ENCODE peak calls at places on chromosomes 13 and 19, in seven cellular contexts. T is aorta, J is fibroblast of the aortic adventitia, Q is A673, R is neural progenitor cell, H is cardiac fibroblast, A is PC-9. D is an unnamed sample.

GRCh38 chr13:113082198-113083021 is 23.2 kb upstream of the F7 start:
- DNase-seq in R (no peak), T (peak), Q (no peak), H (no peak), A (no peak), J (no peak), D (no peak)

GRCh38 chr13:19179916-19180315 is 1.7 kb downstream of the TUBA3C start:
- DNase-seq in T (no peak), A (no peak), J (no peak), H (no peak), Q (no peak), R (no peak), D (no peak)

GRCh38 chr13:21933001-21933400 is 262.1 kb downstream of the FGF9 start:
- DNase-seq in A (no peak), Q (no peak), J (no peak), R (no peak), H (no peak), T (no peak), D (peak)

GRCh38 chr19:6242677-6243076 is 37.1 kb downstream of the MLLT1 start:
- DNase-seq in T (no peak), Q (no peak), R (no peak), J (no peak), H (no peak), A (no peak), D (no peak)

GRCh38 chr19:55626350-55626749 is 2.0 kb upstream of the ZNF784 start:
- DNase-seq in R (no peak), H (no peak), Q (no peak), A (no peak), T (no peak), J (no peak), D (no peak)

GRCh38 chr13:75693227-75693626 is 57.1 kb downstream of the LMO7 start:
- DNase-seq in R (no peak), H (no peak), J (no peak), Q (no peak), A (no peak), T (no peak), D (no peak)

GRCh38 chr19:42284641-42285341 is 15.7 kb downstream of the CIC start:
- DNase-seq in A (no peak), Q (no peak), T (no peak), R (peak), H (no peak), J (no peak), D (no peak)

GRCh38 chr13:37046062-37046461 is 13.4 kb downstream of the SUPT20H start:
- DNase-seq in Q (no peak), T (no peak), H (no peak), A (no peak), R (no peak), J (no peak), D (no peak)

GRCh38 chr13:48595330-48596127 is 58.2 kb upstream of the CYSLTR2 start:
- DNase-seq in A (peak), J (peak), H (peak), Q (peak), T (peak), R (peak), D (no peak)

GRCh38 chr13:51697855-51698254 is 106.1 kb downstream of the DHRS12 start:
- DNase-seq in R (no peak), J (peak), A (no peak), Q (no peak), T (no peak), H (peak), D (no peak)

GRCh38 chr19:53823380-53824120 is 564 bp downstream of the NLRP12 start:
- DNase-seq in A (peak), R (no peak), J (no peak), Q (no peak), T (no peak), H (no peak), D (no peak)

GRCh38 chr13:44155422-44156293 is 218.0 kb upstream of the SERP2 start:
- DNase-seq in H (peak), J (peak), Q (no peak), R (peak), T (peak), A (no peak), D (no peak)

GRCh38 chr19:2785244-2786000 is at the start of gene THOP1:
- DNase-seq in J (peak), R (peak), A (peak), H (peak), Q (peak), T (peak), D (peak)

GRCh38 chr13:51417716-51418115 is 35.1 kb downstream of the INTS6 start:
- DNase-seq in T (no peak), Q (no peak), H (no peak), R (no peak), J (no peak), A (no peak), D (no peak)

GRCh38 chr13:89900104-89900760 is 1447.3 kb upstream of the MIR17HG start:
- DNase-seq in T (no peak), Q (no peak), R (no peak), J (peak), A (no peak), H (peak), D (no peak)

GRCh38 chr19:2034729-2035589 is 16.1 kb downstream of the MKNK2 start:
- DNase-seq in H (peak), T (peak), R (peak), J (peak), A (peak), Q (peak), D (no peak)

GRCh38 chr19:18281082-18282020 is at the start of gene JUND:
- DNase-seq in R (peak), A (peak), J (peak), T (peak), Q (peak), H (peak), D (peak)

GRCh38 chr13:98199480-98199879 is 22.4 kb upstream of the RNF113B start:
- DNase-seq in R (no peak), A (no peak), Q (no peak), J (no peak), T (no peak), H (no peak), D (no peak)

GRCh38 chr13:78183737-78184136 is 265.1 kb upstream of the EDNRB start:
- DNase-seq in R (no peak), Q (no peak), J (peak), H (peak), T (no peak), A (no peak), D (no peak)

GRCh38 chr13:111514646-111515617 is 194.5 kb downstream of the TEX29 start:
- DNase-seq in R (no peak), T (no peak), A (no peak), H (no peak), Q (no peak), J (no peak), D (no peak)

GRCh38 chr19:35879068-35879467 is 10.7 kb downstream of the APLP1 start:
- DNase-seq in H (no peak), Q (no peak), A (no peak), R (no peak), J (no peak), T (no peak), D (no peak)
- H3K4me3 ChIP-seq in H (no peak), Q (no peak), A (no peak), R (no peak), J (no peak), T (no peak), D (no peak)

DNA sequence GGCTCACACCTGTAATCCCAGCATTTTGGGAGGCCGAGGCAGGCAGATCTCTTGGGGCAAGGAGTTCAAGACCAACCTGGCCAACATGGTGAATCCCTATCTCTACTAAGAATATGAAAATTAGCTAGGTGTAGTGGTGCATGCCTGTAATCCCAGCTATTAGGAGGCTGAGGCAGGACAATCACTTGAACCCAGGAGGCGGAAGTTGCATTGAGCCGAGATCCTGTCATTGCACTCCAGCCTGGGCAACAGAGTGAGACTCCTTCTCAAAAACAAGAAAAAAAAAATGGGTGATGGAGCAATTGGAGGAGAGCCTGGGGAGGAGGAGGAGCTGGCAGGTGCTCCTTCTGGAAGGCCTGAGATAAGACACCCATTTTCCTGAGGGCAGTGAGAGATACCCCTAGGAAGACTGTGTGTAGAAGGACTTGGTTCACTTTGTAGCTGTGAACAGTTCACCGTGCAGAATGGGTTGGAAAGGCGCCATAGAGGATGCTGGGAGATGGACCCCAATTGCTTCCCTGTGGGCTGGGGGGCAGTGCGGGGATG is 8.7 kb upstream of the CARM1 start:
- DNase-seq in Q (no peak), T (no peak), J (no peak), H (no peak), R (no peak), A (no peak), D (no peak)
- H3K4me3 ChIP-seq in Q (no peak), T (no peak), J (no peak), H (no peak), R (no peak), A (no peak), D (no peak)

GRCh38 chr13:72050251-72050650 is 183.2 kb upstream of the DACH1 start:
- DNase-seq in R (no peak), A (no peak), T (no peak), Q (no peak), J (no peak), H (no peak), D (no peak)
- H3K4me3 ChIP-seq in R (no peak), A (no peak), T (no peak), Q (no peak), J (no peak), H (no peak), D (no peak)

GRCh38 chr19:12293771-12294307 is 844 bp downstream of the ZNF44 start:
- DNase-seq in H (peak), Q (peak), J (peak), T (peak), A (peak), R (peak), D (peak)
- H3K4me3 ChIP-seq in H (peak), Q (peak), J (peak), T (peak), A (peak), R (peak), D (peak)

D was measured in LNCaP clone FGC.